ENCODE peak calls at places on chromosome 3, in four cellular contexts. R, I, S and G are unnamed samples.

GRCh38 chr3:100993309-100993708 is at the start of gene ABI3BP:
- DNase-seq in R (no peak), I (no peak), S (peak; percentile 76), G (peak; percentile 40)

GRCh38 chr3:123520656-123521055 is 64.2 kb downstream of the HACD2 start:
- DNase-seq in R (no peak), I (no peak), S (peak; percentile 5), G (no peak)

GRCh38 chr3:47004369-47005211 is 25.1 kb downstream of the NBEAL2 start:
- DNase-seq in R (no peak), I (peak; percentile 35), S (no peak), G (no peak)

GRCh38 chr3:98513136-98513535 is 9.6 kb downstream of the CLDND1 start:
- DNase-seq in R (no peak), I (no peak), S (peak; percentile 17), G (peak; percentile 98)

GRCh38 chr3:177777699-177778098 is 580.4 kb upstream of the TBL1XR1 start:
- DNase-seq in R (no peak), I (no peak), S (no peak), G (no peak)

GRCh38 chr3:176349706-176350105 is 847.6 kb downstream of the TBL1XR1 start:
- DNase-seq in R (no peak), I (no peak), S (no peak), G (no peak)

GRCh38 chr3:158775001-158775400 is 26.9 kb upstream of the MFSD1 start:
- DNase-seq in R (no peak), I (no peak), S (no peak), G (no peak)

GRCh38 chr3:17039579-17039978 is 154.8 kb downstream of the PLCL2 start:
- DNase-seq in R (no peak), I (no peak), S (peak; percentile 96), G (peak; percentile 98)

GRCh38 chr3:97872209-97873042 is 50.6 kb downstream of the CRYBG3 start:
- DNase-seq in R (no peak), I (no peak), S (peak; percentile 97), G (peak; percentile 97)

GRCh38 chr3:63051920-63052319 is 176.7 kb upstream of the CADPS start:
- DNase-seq in R (no peak), I (no peak), S (peak; percentile 97), G (no peak)

GRCh38 chr3:172776049-172776717 is 25.7 kb downstream of the ECT2 start:
- DNase-seq in R (no peak), I (no peak), S (no peak), G (no peak)

GRCh38 chr3:191330309-191330712 is at the start of gene UTS2B:
- DNase-seq in R (no peak), I (no peak), S (peak; percentile 88), G (peak; percentile 54)

GRCh38 chr3:125389282-125389681 is 14.2 kb upstream of the ZNF148 start:
- DNase-seq in R (no peak), I (no peak), S (no peak), G (no peak)

GRCh38 chr3:25604107-25604805 is 60.5 kb downstream of the TOP2B start:
- DNase-seq in R (no peak), I (no peak), S (peak; percentile 97), G (no peak)

GRCh38 chr3:12773030-12773723 is 14.1 kb upstream of the TMEM40 start:
- DNase-seq in R (no peak), I (no peak), S (no peak), G (no peak)

GRCh38 chr3:25527796-25528195 is 99.7 kb downstream of the RARB start:
- DNase-seq in R (no peak), I (no peak), S (peak; percentile 45), G (no peak)

GRCh38 chr3:62954579-62954978 is 79.4 kb upstream of the CADPS start:
- DNase-seq in R (no peak), I (no peak), S (peak; percentile 13), G (no peak)

GRCh38 chr3:87167634-87168456 is 59.3 kb upstream of the CHMP2B start:
- DNase-seq in R (no peak), I (no peak), S (peak; percentile 16), G (peak; percentile 35)

GRCh38 chr3:46162975-46163550 is 45.0 kb downstream of the CCR1 start:
- DNase-seq in R (no peak), I (no peak), S (no peak), G (peak; percentile 70)

GRCh38 chr3:63043631-63044030 is 168.4 kb upstream of the CADPS start:
- DNase-seq in R (no peak), I (no peak), S (peak; percentile 57), G (no peak)

GRCh38 chr3:22632566-22632965 is 570.6 kb upstream of the UBE2E2 start:
- DNase-seq in R (no peak), I (no peak), S (no peak), G (no peak)

DNA sequence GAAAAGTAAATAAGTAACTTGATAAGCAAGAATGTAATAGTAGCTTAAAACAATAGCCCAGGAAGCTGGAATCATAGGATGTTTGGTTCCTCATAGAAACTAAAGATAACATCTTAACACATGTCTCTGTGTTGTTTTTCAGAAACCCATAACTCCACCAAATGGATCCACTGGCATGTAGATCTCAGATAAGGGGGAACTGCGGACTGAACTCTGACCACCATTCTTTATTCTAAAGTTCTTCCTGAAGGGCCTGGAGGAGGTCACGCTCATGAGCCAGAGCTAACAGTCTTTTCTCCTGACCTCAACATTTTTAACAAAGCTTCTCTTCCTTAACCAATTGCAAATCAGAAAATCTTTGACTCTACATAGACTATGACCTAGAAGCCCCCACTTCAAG is 101.9 kb downstream of the SOX14 start:
- DNase-seq in R (no peak), I (no peak), S (no peak), G (no peak)
- TF ChIP-seq CTCF in R (no peak), I (no peak), S (no peak), G (no peak)

GRCh38 chr3:85161544-85161943 is 202.8 kb downstream of the CADM2 start:
- DNase-seq in R (no peak), I (no peak), S (peak; percentile 12), G (peak; percentile 85)
- H3K4me1 ChIP-seq in R (no peaks in the 10 kb centered on the region), I (no peaks in the 10 kb centered on the region), S (no peaks in the 10 kb centered on the region), G (peaks cover 32% of the 10 kb centered on the region)

GRCh38 chr3:41632705-41633104 is 329.2 kb downstream of the ULK4 start:
- DNase-seq in R (no peak), I (no peak), S (no peak), G (no peak)
- TF ChIP-seq CTCF in R (no peak), I (no peak), S (no peak), G (no peak)

GRCh38 chr3:38364721-38365400 is 18.3 kb downstream of the XYLB start:
- DNase-seq in R (no peak), I (no peak), S (no peak), G (no peak)
- H3K4me1 ChIP-seq in R (no peaks in the 10 kb centered on the region), I (no peaks in the 10 kb centered on the region), S (no peaks in the 10 kb centered on the region), G (no peaks in the 10 kb centered on the region)

DNA sequence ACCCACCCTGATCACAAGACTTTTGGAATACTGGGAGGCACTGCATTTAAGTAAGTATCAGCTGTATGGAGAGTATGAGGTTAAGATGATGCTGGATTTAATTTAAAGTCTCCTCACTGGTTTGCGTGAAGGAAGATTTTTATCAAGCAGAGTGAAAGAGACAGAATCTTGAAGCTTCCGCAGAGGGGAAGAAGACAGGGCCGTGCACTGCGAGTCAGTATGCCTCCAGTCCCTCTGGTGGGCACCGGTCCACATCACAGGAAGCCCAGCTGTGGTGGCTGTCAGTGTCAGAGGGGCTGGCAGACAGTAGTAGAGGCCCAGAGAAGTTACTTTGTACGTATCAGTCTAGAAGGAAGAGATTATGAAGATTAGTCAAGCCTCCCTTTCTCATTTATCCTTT is 379.0 kb upstream of the TPRG1 start:
- DNase-seq in R (no peak), I (no peak), S (no peak), G (no peak)
- TF ChIP-seq CTCF in R (no peak), I (no peak), S (peak; percentile 24), G (no peak)